ENCODE peak calls at places on chromosomes 1 and 21, in five cellular contexts. X is tibial artery, F is IMR-90, A is AG04450, T is uterus. U is an unnamed sample.

GRCh38 chr1:146001734-146002133 is 5.4 kb upstream of the TXNIP start:
- DNase-seq in F (no peak), A (no peak), T (no peak), X (no peak), U (no peak)

GRCh38 chr1:230308039-230308438 is 118.1 kb downstream of the PGBD5 start:
- DNase-seq in F (peak; percentile 64), T (peak; percentile 77), X (no peak), A (peak; percentile 7), U (peak; percentile 74)

GRCh38 chr1:48619529-48619928 is 147.5 kb upstream of the SPATA6 start:
- DNase-seq in T (no peak), A (no peak), X (no peak), F (peak; percentile 3), U (peak; percentile 9)

GRCh38 chr1:234879157-234880080 is 249.2 kb downstream of the TOMM20 start:
- DNase-seq in A (no peak), T (no peak), X (no peak), F (no peak), U (no peak)

GRCh38 chr21:41769933-41770332 is 3.1 kb upstream of the RIPK4 start:
- DNase-seq in X (peak; percentile 52), A (no peak), T (no peak), F (no peak), U (no peak)

GRCh38 chr1:58571616-58572015 is 5.4 kb downstream of the TACSTD2 start:
- DNase-seq in X (no peak), T (no peak), A (no peak), F (no peak), U (no peak)

GRCh38 chr1:99181892-99182291 is 82.4 kb upstream of the PLPPR4 start:
- DNase-seq in A (no peak), X (no peak), F (no peak), T (no peak), U (no peak)

GRCh38 chr1:207050768-207051614 is at the start of gene YOD1:
- DNase-seq in F (peak; percentile 88), X (peak; percentile 95), T (peak; percentile 91), A (peak; percentile 80), U (peak; percentile 91)

GRCh38 chr1:83583351-83584014 is 415.4 kb downstream of the TTLL7 start:
- DNase-seq in F (no peak), T (no peak), A (no peak), X (no peak), U (no peak)

GRCh38 chr1:59776960-59777852 is 37.5 kb upstream of the HOOK1 start:
- DNase-seq in A (no peak), T (no peak), F (peak; percentile 56), X (no peak), U (no peak)

GRCh38 chr1:12085643-12086260 is 22.6 kb downstream of the TNFRSF8 start:
- DNase-seq in A (no peak), T (no peak), X (no peak), F (no peak), U (no peak)

GRCh38 chr1:168260393-168260792 is 20.3 kb upstream of the TBX19 start:
- DNase-seq in A (no peak), T (no peak), X (no peak), F (no peak), U (no peak)

GRCh38 chr1:23529146-23530088 is 1.6 kb downstream of the E2F2 start:
- DNase-seq in F (no peak), T (no peak), X (no peak), A (no peak), U (no peak)

GRCh38 chr1:207021139-207021861 is 11.3 kb downstream of the C1orf116 start:
- DNase-seq in X (no peak), F (peak; percentile 73), T (no peak), A (no peak), U (no peak)

GRCh38 chr21:43812139-43812821 is 22.9 kb downstream of the RRP1 start:
- DNase-seq in T (no peak), F (no peak), A (no peak), X (no peak), U (no peak)

GRCh38 chr1:54812801-54813478 is 11.8 kb upstream of the TTC22 start:
- DNase-seq in A (no peak), X (no peak), F (no peak), T (no peak), U (no peak)

GRCh38 chr1:9233241-9233941 is 1.2 kb upstream of the H6PD start:
- DNase-seq in T (peak; percentile 89), A (no peak), F (peak; percentile 66), X (peak; percentile 98), U (peak; percentile 78)

GRCh38 chr1:74729741-74730478 is 2.9 kb downstream of the CRYZ start:
- DNase-seq in A (no peak), X (no peak), F (peak; percentile 78), T (no peak), U (no peak)

GRCh38 chr21:43194303-43195130 is 25.7 kb downstream of the CRYAA start:
- DNase-seq in X (peak; percentile 56), A (no peak), F (no peak), T (peak; percentile 10), U (no peak)

GRCh38 chr1:199955235-199955634 is 72.3 kb upstream of the NR5A2 start:
- DNase-seq in F (no peak), X (no peak), T (no peak), A (no peak), U (no peak)

GRCh38 chr21:25956993-25957714 is 213.4 kb downstream of the APP start:
- DNase-seq in T (no peak), X (no peak), F (peak; percentile 86), A (peak; percentile 30), U (no peak)

GRCh38 chr1:97647776-97648175 is 273.1 kb downstream of the DPYD start:
- DNase-seq in F (peak; percentile 72), T (no peak), A (peak; percentile 0), X (no peak), U (no peak)

GRCh38 chr1:212127219-212127618 is 91.7 kb downstream of the DTL start:
- DNase-seq in X (no peak), A (no peak), T (no peak), F (no peak), U (no peak)

GRCh38 chr1:58158465-58159423 is 387.8 kb downstream of the OMA1 start:
- DNase-seq in X (no peak), F (no peak), T (no peak), A (no peak), U (no peak)

GRCh38 chr1:24357011-24357410 is 37.9 kb downstream of the GRHL3 start:
- DNase-seq in F (no peak), T (no peak), X (no peak), A (no peak), U (no peak)

GRCh38 chr1:200173097-200173629 is 145.7 kb downstream of the NR5A2 start:
- DNase-seq in A (no peak), T (no peak), X (no peak), F (no peak), U (no peak)

GRCh38 chr1:54118704-54119103 is 34.1 kb downstream of the CDCP2 start:
- DNase-seq in X (no peak), A (no peak), F (peak; percentile 90), T (no peak), U (no peak)

GRCh38 chr1:16043521-16043920 is at the start of gene CLCNKB:
- DNase-seq in A (no peak), T (no peak), F (no peak), X (no peak), U (no peak)

GRCh38 chr1:44408181-44409018 is 3.3 kb downstream of the RNF220 start:
- DNase-seq in A (no peak), T (no peak), F (no peak), X (no peak), U (no peak)

GRCh38 chr21:46624050-46624449 is 11.4 kb upstream of the PRMT2 start:
- DNase-seq in A (no peak), X (no peak), F (no peak), T (no peak), U (no peak)

GRCh38 chr1:22709227-22709626 is 1.4 kb upstream of the EPHB2 start:
- DNase-seq in T (no peak), F (no peak), X (no peak), A (no peak), U (no peak)

GRCh38 chr1:2543543-2544092 is 12.6 kb upstream of the TNFRSF14 start:
- DNase-seq in T (no peak), A (no peak), F (peak; percentile 27), X (no peak), U (no peak)

GRCh38 chr1:36565576-36566501 is 83.1 kb upstream of the CSF3R start:
- DNase-seq in T (no peak), A (no peak), X (peak; percentile 45), F (no peak), U (no peak)

GRCh38 chr1:232292818-232293217 is 337.1 kb downstream of the SIPA1L2 start:
- DNase-seq in F (no peak), X (no peak), T (no peak), A (no peak), U (no peak)
- H3K4me3 ChIP-seq in F (no peak overlapping the region), X (no peak overlapping the region), T (no peak overlapping the region), A (no peak overlapping the region), U (no peak overlapping the region)

GRCh38 chr1:161176468-161177111 is 717 bp downstream of the B4GALT3 start:
- DNase-seq in F (no peak), X (no peak), T (no peak), A (no peak), U (no peak)

GRCh38 chr1:161177936-161178244 is 583 bp upstream of the B4GALT3 start:
- DNase-seq in A (no peak), F (no peak), X (no peak), T (no peak), U (no peak)

GRCh38 chr1:161179698-161180097 is 2.4 kb upstream of the B4GALT3 start:
- DNase-seq in F (no peak), X (peak; percentile 20), A (no peak), T (no peak), U (no peak)

GRCh38 chr1:161175771-161176453 is 1.4 kb downstream of the B4GALT3 start:
- DNase-seq in A (no peak), T (no peak), X (no peak), F (no peak), U (no peak)

DNA sequence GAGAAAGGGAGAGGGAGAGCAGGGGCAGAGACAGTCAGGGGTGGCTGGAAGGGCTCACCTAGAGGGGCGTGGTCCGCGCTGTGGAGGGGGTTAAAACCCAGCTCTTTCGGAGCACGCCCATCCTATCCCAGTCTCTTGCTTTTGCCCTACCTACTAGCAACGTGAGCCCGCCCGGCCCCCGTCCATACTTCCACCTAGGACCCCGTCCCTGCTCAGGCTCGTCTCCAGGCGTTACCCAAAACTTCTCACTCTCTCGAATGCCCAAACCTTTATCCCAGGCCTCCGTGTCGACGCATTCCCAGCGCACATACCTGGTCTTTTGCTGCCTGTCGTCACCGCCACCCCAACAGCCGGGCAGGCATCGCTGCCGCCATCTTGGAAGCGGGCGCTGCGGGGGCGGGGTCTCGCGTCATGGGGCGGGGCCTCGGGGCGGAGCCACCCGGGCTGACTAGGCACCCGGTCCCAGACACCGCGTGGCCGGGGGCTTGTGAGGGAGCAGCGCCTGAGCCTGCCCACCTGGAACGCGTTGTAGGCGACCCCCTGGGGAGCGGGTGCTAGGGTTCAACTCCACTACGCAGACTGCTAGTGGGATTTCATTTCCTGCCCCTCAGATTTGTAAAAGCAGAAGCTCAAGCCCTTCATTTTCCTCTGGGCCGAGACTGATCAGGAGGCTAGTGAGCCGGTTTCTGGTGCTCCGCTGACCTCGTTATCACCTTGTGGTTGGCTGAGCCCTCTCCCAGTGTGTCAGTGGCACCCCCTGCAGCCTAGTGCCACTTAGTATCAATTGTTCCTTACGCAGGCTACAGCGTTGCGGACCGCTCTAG is at the start of gene B4GALT3:
- DNase-seq in X (peak; percentile 93), T (peak; percentile 93), F (peak; percentile 65), A (no peak), U (peak; percentile 93)
- H3K27me3 ChIP-seq in X (no peaks in the 10 kb centered on the region), T (no peaks in the 10 kb centered on the region), F (no peaks in the 10 kb centered on the region), A (no peaks in the 10 kb centered on the region), U (no peaks in the 10 kb centered on the region)

GRCh38 chr1:204359474-204360255 is at the start of gene PLEKHA6:
- DNase-seq in X (peak; percentile 78), A (no peak), T (peak; percentile 66), F (peak; percentile 66), U (peak; percentile 70)
- H3K4me3 ChIP-seq in X (no peak within 1 kb of the TSS), A (peak within 1 kb of the TSS; percentile 39), T (no peak within 1 kb of the TSS), F (no peak within 1 kb of the TSS), U (no peak within 1 kb of the TSS)

GRCh38 chr1:205497351-205497750 is 7.1 kb upstream of the CDK18 start:
- DNase-seq in A (no peak), F (no peak), X (no peak), T (no peak), U (no peak)
- H3K27me3 ChIP-seq in A (peaks cover 31% of the 10 kb centered on the region), F (peaks cover 51% of the 10 kb centered on the region), X (no peaks in the 10 kb centered on the region), T (no peaks in the 10 kb centered on the region), U (no peaks in the 10 kb centered on the region)